ENCODE peak calls at places on chromosomes 3 and 15, in nine cellular contexts. W is adipocyte, J is adrenal gland, V is GM23248, T is SJSA1, N is hepatocyte, O is PC-3, I is transverse colon, Z is neural progenitor cell. Q is an unnamed sample.

GRCh38 chr3:59081071-59081470 is 31.2 kb upstream of the CFAP20DC start:
- DNase-seq in W (no peak), J (no peak), V (no peak), T (no peak), N (no peak), O (peak; percentile 76), I (no peak), Z (no peak), Q (no peak)

GRCh38 chr3:115301364-115301860 is 154.3 kb upstream of the ZBTB20 start:
- DNase-seq in W (no peak), J (no peak), V (peak; percentile 46), T (no peak), N (no peak), O (no peak), I (no peak), Z (no peak), Q (no peak)

GRCh38 chr3:14452676-14453367 is 50.4 kb downstream of the SLC6A6 start:
- DNase-seq in W (peak; percentile 94), J (peak; percentile 94), V (peak; percentile 96), T (peak; percentile 94), N (peak; percentile 81), O (peak; percentile 92), I (peak; percentile 89), Z (no peak), Q (no peak)

GRCh38 chr15:38536201-38536676 is 28.4 kb downstream of the RASGRP1 start:
- DNase-seq in W (peak; percentile 75), J (peak; percentile 85), V (peak; percentile 96), T (peak; percentile 65), N (no peak), O (no peak), I (no peak), Z (no peak), Q (no peak)

GRCh38 chr3:149247929-149248691 is 26.5 kb upstream of the CP start:
- DNase-seq in W (peak; percentile 40), J (no peak), V (peak; percentile 11), T (no peak), N (no peak), O (peak; percentile 72), I (no peak), Z (no peak), Q (no peak)

GRCh38 chr15:58444056-58444455 is 12.3 kb downstream of the LIPC start:
- DNase-seq in W (no peak), J (no peak), V (peak; percentile 20), T (no peak), N (no peak), O (no peak), I (no peak), Z (no peak), Q (no peak)

GRCh38 chr3:155243512-155243921 is 50.0 kb downstream of the STRIT1 start:
- DNase-seq in W (peak; percentile 21), J (no peak), V (peak; percentile 52), T (no peak), N (no peak), O (peak; percentile 44), I (no peak), Z (no peak), Q (no peak)

GRCh38 chr15:60626051-60626450 is 147.1 kb upstream of the ICE2 start:
- DNase-seq in W (no peak), J (no peak), V (no peak), T (no peak), N (no peak), O (no peak), I (no peak), Z (no peak), Q (no peak)

GRCh38 chr3:46860381-46861292 is 2.6 kb downstream of the MYL3 start:
- DNase-seq in W (peak; percentile 27), J (peak; percentile 12), V (peak; percentile 39), T (no peak), N (peak; percentile 48), O (peak; percentile 44), I (no peak), Z (no peak), Q (no peak)

GRCh38 chr3:36817806-36818205 is 53.5 kb upstream of the DCLK3 start:
- DNase-seq in W (no peak), J (no peak), V (no peak), T (no peak), N (no peak), O (no peak), I (no peak), Z (no peak), Q (no peak)

GRCh38 chr3:191087391-191087790 is 111.7 kb upstream of the OSTN start:
- DNase-seq in W (peak; percentile 4), J (no peak), V (peak; percentile 86), T (no peak), N (no peak), O (peak; percentile 63), I (no peak), Z (no peak), Q (no peak)

GRCh38 chr3:15521573-15521965 is at the start of gene COLQ:
- DNase-seq in W (no peak), J (no peak), V (no peak), T (no peak), N (no peak), O (no peak), I (no peak), Z (peak; percentile 23), Q (no peak)

GRCh38 chr3:15520804-15521572 is 518 bp downstream of the COLQ start:
- DNase-seq in W (no peak), J (no peak), V (no peak), T (no peak), N (no peak), O (no peak), I (no peak), Z (no peak), Q (no peak)

GRCh38 chr3:15519096-15519495 is 2.4 kb downstream of the COLQ start:
- DNase-seq in W (no peak), J (no peak), V (no peak), T (no peak), N (no peak), O (no peak), I (no peak), Z (no peak), Q (no peak)

GRCh38 chr3:15523660-15524417 is 2.3 kb upstream of the COLQ start:
- DNase-seq in W (no peak), J (no peak), V (peak; percentile 10), T (no peak), N (no peak), O (no peak), I (no peak), Z (no peak), Q (no peak)

DNA sequence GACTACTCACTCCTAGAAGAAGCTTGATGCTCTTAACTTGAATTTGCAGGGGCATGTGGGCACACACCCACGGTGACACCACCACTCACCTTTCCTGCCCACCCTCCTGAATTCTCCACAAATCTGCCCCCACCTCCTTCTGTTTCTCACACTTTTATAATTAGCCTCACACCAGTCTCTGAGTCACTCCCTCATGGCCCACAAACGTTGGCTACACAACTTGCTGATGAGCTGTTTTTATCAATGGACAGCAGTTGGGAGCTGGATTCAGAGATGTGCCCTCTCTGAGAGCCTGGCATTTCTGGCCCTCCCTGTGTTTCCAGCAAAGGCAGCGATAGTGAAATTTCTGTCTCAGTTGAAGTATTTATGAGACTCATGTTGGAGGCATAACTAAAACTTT is 1.3 kb downstream of the COLQ start:
- DNase-seq in W (no peak), J (no peak), V (peak; percentile 63), T (no peak), N (no peak), O (no peak), I (no peak), Z (no peak), Q (no peak)
- H3K9me3 ChIP-seq in W (no peaks in the 10 kb centered on the region), J (no peaks in the 10 kb centered on the region), V (no peaks in the 10 kb centered on the region), T (no peaks in the 10 kb centered on the region), N (no peaks in the 10 kb centered on the region), O (no peaks in the 10 kb centered on the region), I (no peaks in the 10 kb centered on the region), Z (no peaks in the 10 kb centered on the region), Q (no peaks in the 10 kb centered on the region)

GRCh38 chr3:31652296-31652695 is 119.6 kb downstream of the STT3B start:
- DNase-seq in W (no peak), J (no peak), V (no peak), T (no peak), N (no peak), O (no peak), I (no peak), Z (no peak), Q (no peak)
- H3K9me3 ChIP-seq in W (peaks cover 82% of the 10 kb centered on the region), J (peaks cover 14% of the 10 kb centered on the region), V (peaks cover 3% of the 10 kb centered on the region), T (peaks cover 13% of the 10 kb centered on the region), N (peaks cover 54% of the 10 kb centered on the region), O (peaks cover 31% of the 10 kb centered on the region), I (peaks cover 81% of the 10 kb centered on the region), Z (peaks cover 28% of the 10 kb centered on the region), Q (peaks cover 30% of the 10 kb centered on the region)

GRCh38 chr3:84891851-84892250 is 66.9 kb upstream of the CADM2 start:
- DNase-seq in W (no peak), J (no peak), V (no peak), T (no peak), N (no peak), O (no peak), I (no peak), Z (no peak), Q (no peak)
- H3K9me3 ChIP-seq in W (peaks cover 11% of the 10 kb centered on the region), J (no peaks in the 10 kb centered on the region), V (no peaks in the 10 kb centered on the region), T (no peaks in the 10 kb centered on the region), N (no peaks in the 10 kb centered on the region), O (no peaks in the 10 kb centered on the region), I (no peaks in the 10 kb centered on the region), Z (no peaks in the 10 kb centered on the region), Q (no peaks in the 10 kb centered on the region)

DNA sequence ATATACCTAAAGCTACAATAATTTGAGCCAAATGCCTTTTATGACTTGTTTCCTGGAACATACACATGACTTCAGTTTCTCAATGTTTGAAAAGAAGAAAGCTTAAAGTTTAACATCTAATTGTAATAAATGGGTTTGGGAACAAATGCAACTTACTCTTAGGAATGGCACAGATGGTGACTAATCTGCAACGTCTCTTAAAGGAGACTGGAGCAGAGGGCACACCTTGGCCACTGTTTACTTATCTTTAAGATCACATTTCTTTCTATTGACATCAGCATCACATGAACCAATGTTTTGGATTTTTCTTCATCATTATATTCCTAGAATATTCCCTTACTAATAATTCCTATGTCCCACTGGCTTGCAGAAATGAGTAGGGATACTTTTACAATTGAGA is 229.5 kb downstream of the CHL1 start:
- DNase-seq in W (no peak), J (no peak), V (no peak), T (no peak), N (peak; percentile 17), O (peak; percentile 76), I (no peak), Z (no peak), Q (no peak)
- H3K9me3 ChIP-seq in W (no peaks in the 10 kb centered on the region), J (no peaks in the 10 kb centered on the region), V (no peaks in the 10 kb centered on the region), T (peaks cover 6% of the 10 kb centered on the region), N (no peaks in the 10 kb centered on the region), O (no peaks in the 10 kb centered on the region), I (no peaks in the 10 kb centered on the region), Z (no peaks in the 10 kb centered on the region), Q (no peaks in the 10 kb centered on the region)

DNA sequence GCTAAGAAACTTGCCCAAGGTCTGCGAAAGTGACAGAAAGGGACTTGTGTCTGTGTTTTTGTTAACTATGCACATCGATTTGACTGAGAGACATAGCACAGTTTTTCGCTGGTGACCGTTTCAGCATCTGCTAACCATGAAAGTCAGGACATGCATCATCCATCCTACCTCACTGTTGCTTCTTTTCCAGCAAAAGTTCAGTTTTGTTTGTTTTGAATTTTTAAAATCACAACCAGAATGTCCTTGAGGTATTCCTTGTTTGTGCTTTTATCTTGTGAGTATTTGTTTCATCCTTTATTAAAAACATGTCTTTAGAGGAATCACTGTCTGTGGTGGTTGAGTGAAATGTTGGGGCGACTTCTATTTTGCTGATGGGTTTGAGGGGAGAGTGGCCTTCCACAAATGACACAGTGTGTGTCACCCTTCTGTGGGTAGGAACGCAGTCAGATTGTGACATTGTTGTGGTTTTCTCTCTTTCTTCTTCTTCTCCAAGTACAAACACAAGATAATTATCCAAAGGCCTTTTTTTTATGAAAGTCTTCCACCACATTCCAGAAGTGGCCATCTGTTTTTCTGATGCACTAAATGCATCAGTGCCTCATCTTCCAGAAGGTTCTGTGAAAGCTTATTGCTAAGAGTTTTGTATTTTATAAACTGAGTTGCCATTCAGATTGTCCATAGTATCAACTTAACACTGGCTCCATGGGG is 214.4 kb upstream of the NR2E3 start:
- DNase-seq in W (peak; percentile 59), J (no peak), V (peak; percentile 55), T (no peak), N (no peak), O (no peak), I (no peak), Z (no peak), Q (no peak)
- H3K9me3 ChIP-seq in W (no peaks in the 10 kb centered on the region), J (no peaks in the 10 kb centered on the region), V (no peaks in the 10 kb centered on the region), T (no peaks in the 10 kb centered on the region), N (no peaks in the 10 kb centered on the region), O (no peaks in the 10 kb centered on the region), I (no peaks in the 10 kb centered on the region), Z (no peaks in the 10 kb centered on the region), Q (no peaks in the 10 kb centered on the region)

Q was measured in T-helper 17 cell.